ENCODE peak calls at places on chromosomes 5 and 9, in nine cellular contexts. S is heart right ventricle; B is IMR-90; D is GM23338; U is NT2/D1; T is stomach; L is astrocyte; A is CD8-positive, alpha-beta memory T cell; W is BJ. V is an unnamed sample.

GRCh38 chr5:159915913-159916840 is at the start of gene ADRA1B:
- DNase-seq in S (peak; percentile 78), B (peak; percentile 53), D (peak; percentile 86), U (peak; percentile 48), T (peak; percentile 73), L (no peak), A (peak; percentile 15), W (no peak), V (peak; percentile 95)

GRCh38 chr5:40033411-40033810 is 608.6 kb upstream of the DAB2 start:
- DNase-seq in S (no peak), B (no peak), D (no peak), U (no peak), T (no peak), L (no peak), A (no peak), W (no peak), V (no peak)

GRCh38 chr9:113152699-113153098 is 1.9 kb downstream of the SLC31A2 start:
- DNase-seq in S (no peak), B (no peak), D (peak; percentile 35), U (no peak), T (no peak), L (no peak), A (no peak), W (no peak), V (peak; percentile 34)

GRCh38 chr5:170522211-170523128 is 18.6 kb downstream of the KCNIP1 start:
- DNase-seq in S (no peak), B (no peak), D (peak; percentile 21), U (no peak), T (no peak), L (peak; percentile 67), A (no peak), W (peak; percentile 15), V (no peak)

GRCh38 chr5:147455321-147455720 is 54.5 kb downstream of the DPYSL3 start:
- DNase-seq in S (no peak), B (peak; percentile 28), D (peak; percentile 67), U (no peak), T (no peak), L (peak; percentile 88), A (no peak), W (no peak), V (peak; percentile 27)

GRCh38 chr5:151164687-151165392 is 7.3 kb upstream of the ANXA6 start:
- DNase-seq in S (peak; percentile 61), B (peak; percentile 76), D (peak; percentile 87), U (peak; percentile 57), T (peak; percentile 82), L (peak; percentile 48), A (peak; percentile 70), W (no peak), V (peak; percentile 77)

GRCh38 chr5:77774981-77775772 is 962 bp downstream of the TBCA start:
- DNase-seq in S (no peak), B (no peak), D (peak; percentile 50), U (no peak), T (no peak), L (no peak), A (no peak), W (no peak), V (no peak)

GRCh38 chr5:145856285-145856818 is 16.5 kb downstream of the GRXCR2 start:
- DNase-seq in S (peak; percentile 23), B (peak; percentile 83), D (peak; percentile 90), U (no peak), T (peak; percentile 30), L (peak; percentile 79), A (no peak), W (no peak), V (peak; percentile 50)

GRCh38 chr5:142597546-142598337 is 88.1 kb downstream of the FGF1 start:
- DNase-seq in S (no peak), B (peak; percentile 90), D (peak; percentile 42), U (peak; percentile 2), T (peak; percentile 36), L (peak; percentile 76), A (no peak), W (no peak), V (no peak)

GRCh38 chr5:67144183-67144639 is 52.4 kb downstream of the CD180 start:
- DNase-seq in S (no peak), B (no peak), D (no peak), U (no peak), T (no peak), L (no peak), A (no peak), W (no peak), V (no peak)

GRCh38 chr9:114285166-114285867 is 37.6 kb upstream of the ORM1 start:
- DNase-seq in S (no peak), B (peak; percentile 94), D (no peak), U (no peak), T (no peak), L (peak; percentile 87), A (no peak), W (peak; percentile 74), V (peak; percentile 74)

GRCh38 chr5:143309661-143310431 is 93.6 kb downstream of the NR3C1 start:
- DNase-seq in S (no peak), B (peak; percentile 77), D (no peak), U (no peak), T (no peak), L (no peak), A (no peak), W (no peak), V (no peak)

GRCh38 chr5:90289837-90290236 is 119.7 kb downstream of the CETN3 start:
- DNase-seq in S (no peak), B (no peak), D (peak; percentile 28), U (no peak), T (no peak), L (no peak), A (no peak), W (no peak), V (no peak)

GRCh38 chr5:111859533-111860270 is 102.7 kb upstream of the NREP start:
- DNase-seq in S (no peak), B (peak; percentile 91), D (no peak), U (no peak), T (no peak), L (peak; percentile 85), A (no peak), W (peak; percentile 47), V (no peak)

GRCh38 chr5:944992-945685 is 52.5 kb downstream of the TRIP13 start:
- DNase-seq in S (no peak), B (no peak), D (no peak), U (no peak), T (no peak), L (no peak), A (no peak), W (no peak), V (peak; percentile 28)

GRCh38 chr9:132099741-132100407 is 20.2 kb upstream of the MED27 start:
- DNase-seq in S (no peak), B (peak; percentile 6), D (no peak), U (no peak), T (no peak), L (no peak), A (no peak), W (no peak), V (no peak)

DNA sequence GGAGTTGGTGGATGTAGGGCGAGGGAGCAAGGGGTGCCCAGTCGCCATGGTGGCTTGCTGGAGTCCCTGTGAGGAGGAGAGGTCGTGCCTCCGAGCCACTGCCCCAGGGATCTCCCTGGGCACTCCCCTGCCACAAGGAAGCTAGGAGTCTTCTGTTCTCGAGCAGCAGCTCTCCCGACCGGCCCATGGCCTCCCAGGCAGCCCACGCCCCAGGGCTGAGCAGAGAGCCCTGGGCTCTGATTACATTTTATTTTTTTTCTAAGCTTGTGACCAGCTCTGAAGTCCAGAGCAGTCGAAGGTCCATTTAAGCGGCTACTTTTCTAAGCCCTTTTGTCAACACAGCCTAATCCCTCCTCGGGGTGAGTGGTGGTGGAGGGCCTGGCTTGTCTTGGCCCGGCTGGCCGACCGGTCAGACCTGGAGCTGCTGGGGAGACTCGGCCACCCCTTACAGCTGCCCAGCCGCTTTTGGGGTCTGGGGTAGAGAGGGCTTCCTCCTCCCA is 2.1 kb downstream of the RXRA start:
- DNase-seq in S (no peak), B (peak; percentile 47), D (no peak), U (no peak), T (peak; percentile 65), L (no peak), A (no peak), W (no peak), V (peak; percentile 73)
- H3K4me3 ChIP-seq in S (peak overlapping the region; percentile 91), B (peak overlapping the region; percentile 74), D (no peak overlapping the region), U (no peak overlapping the region), T (peak overlapping the region; percentile 67), L (peak overlapping the region; percentile 69), A (no peak overlapping the region), W (peak overlapping the region; percentile 57), V (no peak overlapping the region)

GRCh38 chr9:20989923-20990341 is 41.5 kb downstream of the HACD4 start:
- DNase-seq in S (peak; percentile 22), B (no peak), D (no peak), U (no peak), T (no peak), L (peak; percentile 8), A (no peak), W (no peak), V (no peak)

GRCh38 chr9:20988916-20989315 is 42.5 kb downstream of the HACD4 start:
- DNase-seq in S (no peak), B (peak; percentile 66), D (no peak), U (no peak), T (no peak), L (no peak), A (no peak), W (no peak), V (no peak)

GRCh38 chr9:20988061-20988460 is 43.4 kb downstream of the HACD4 start:
- DNase-seq in S (no peak), B (no peak), D (peak; percentile 8), U (no peak), T (no peak), L (no peak), A (no peak), W (no peak), V (no peak)

GRCh38 chr9:20985851-20986600 is 45.4 kb downstream of the HACD4 start:
- DNase-seq in S (no peak), B (no peak), D (no peak), U (no peak), T (no peak), L (no peak), A (no peak), W (no peak), V (no peak)

DNA sequence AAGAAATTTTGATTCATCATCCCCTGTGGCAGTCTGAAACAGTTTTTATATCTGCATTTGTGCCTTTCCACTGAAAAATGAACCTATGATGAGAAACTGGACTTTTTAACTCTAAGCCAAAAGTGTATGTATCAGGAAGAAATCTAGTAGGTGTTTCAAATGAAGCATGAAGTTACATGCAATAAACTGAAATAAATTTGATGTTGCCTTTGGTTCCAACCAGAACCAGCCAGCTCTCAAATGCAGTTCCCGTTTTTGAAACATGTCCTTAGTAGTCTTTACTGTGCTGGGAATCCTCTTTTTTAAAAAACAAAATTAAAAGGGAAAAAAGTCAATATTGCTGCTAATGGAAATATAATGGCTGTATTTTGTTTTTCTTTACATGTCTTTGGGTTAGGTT is 43.9 kb downstream of the HACD4 start:
- DNase-seq in S (no peak), B (no peak), D (no peak), U (no peak), T (no peak), L (no peak), A (no peak), W (no peak), V (no peak)
- H3K36me3 ChIP-seq in S (peaks cover 23% of the 10 kb centered on the region), B (peaks cover 8% of the 10 kb centered on the region), D (no peaks in the 10 kb centered on the region), U (peaks cover 32% of the 10 kb centered on the region), T (peaks cover 34% of the 10 kb centered on the region), L (peaks cover 14% of the 10 kb centered on the region), A (peaks cover 4% of the 10 kb centered on the region), W (peaks cover 3% of the 10 kb centered on the region), V (peaks cover 7% of the 10 kb centered on the region)

GRCh38 chr5:54517174-54517511 is 416 bp upstream of the SNX18 start:
- DNase-seq in S (no peak), B (no peak), D (no peak), U (no peak), T (no peak), L (no peak), A (no peak), W (no peak), V (peak; percentile 40)
- H3K4me3 ChIP-seq in S (no peak overlapping the region), B (peak overlapping the region; percentile 32), D (peak overlapping the region; percentile 52), U (peak overlapping the region; percentile 36), T (peak overlapping the region; percentile 100), L (peak overlapping the region; percentile 43), A (no peak overlapping the region), W (peak overlapping the region; percentile 27), V (peak overlapping the region; percentile 33)

GRCh38 chr5:98921947-98922508 is 6.8 kb downstream of the CHD1 start:
- DNase-seq in S (no peak), B (no peak), D (no peak), U (no peak), T (no peak), L (no peak), A (no peak), W (no peak), V (no peak)
- H3K36me3 ChIP-seq in S (peaks cover 46% of the 10 kb centered on the region), B (peaks cover 14% of the 10 kb centered on the region), D (peaks cover 54% of the 10 kb centered on the region), U (peaks cover 69% of the 10 kb centered on the region), T (peaks cover 71% of the 10 kb centered on the region), L (peaks cover 32% of the 10 kb centered on the region), A (peaks cover 16% of the 10 kb centered on the region), W (peaks cover 1% of the 10 kb centered on the region), V (peaks cover 15% of the 10 kb centered on the region)